ENCODE peak calls at places on chromosome 9, in four cellular contexts. G is CD8-positive, alpha-beta memory T cell; N is neural crest cell; S is HT1080. Y is an unnamed sample.

GRCh38 chr9:34048730-34049629 is at the start of gene UBAP2:
- DNase-seq in G (peak), N (peak), S (peak), Y (peak)

GRCh38 chr9:36853233-36853632 is 180.8 kb downstream of the PAX5 start:
- DNase-seq in G (no peak), N (no peak), S (no peak), Y (no peak)

GRCh38 chr9:6686396-6686795 is 40.9 kb upstream of the GLDC start:
- DNase-seq in G (no peak), N (no peak), S (peak), Y (no peak)

GRCh38 chr9:133104718-133105460 is 16.2 kb downstream of the RALGDS start:
- DNase-seq in G (no peak), N (no peak), S (no peak), Y (no peak)

GRCh38 chr9:112795946-112796345 is 45.4 kb downstream of the SNX30 start:
- DNase-seq in G (no peak), N (no peak), S (no peak), Y (no peak)

GRCh38 chr9:77901771-77902170 is 129.8 kb downstream of the GNAQ start:
- DNase-seq in G (no peak), N (no peak), S (no peak), Y (no peak)

GRCh38 chr9:126973651-126974529 is 59.3 kb downstream of the RALGPS1 start:
- DNase-seq in G (no peak), N (no peak), S (no peak), Y (no peak)

GRCh38 chr9:138103111-138103823 is 225.7 kb downstream of the CACNA1B start:
- DNase-seq in G (no peak), N (no peak), S (no peak), Y (no peak)

GRCh38 chr9:107087256-107087655 is 195.8 kb upstream of the RAD23B start:
- DNase-seq in G (no peak), N (no peak), S (no peak), Y (no peak)

GRCh38 chr9:95075700-95076099 is 241.8 kb downstream of the FANCC start:
- DNase-seq in G (no peak), N (no peak), S (no peak), Y (no peak)

GRCh38 chr9:98610196-98610595 is 98.5 kb downstream of the GABBR2 start:
- DNase-seq in G (no peak), N (no peak), S (no peak), Y (no peak)

GRCh38 chr9:105046907-105047651 is 119.1 kb upstream of the ABCA1 start:
- DNase-seq in G (no peak), N (no peak), S (no peak), Y (no peak)

GRCh38 chr9:118609355-118610044 is 759.7 kb downstream of the BRINP1 start:
- DNase-seq in G (no peak), N (no peak), S (peak), Y (no peak)

GRCh38 chr9:91119679-91120078 is 242.0 kb downstream of the AUH start:
- DNase-seq in G (no peak), N (no peak), S (peak), Y (no peak)

GRCh38 chr9:95726756-95727155 is 148.7 kb upstream of the ERCC6L2 start:
- DNase-seq in G (peak), N (no peak), S (peak), Y (no peak)

GRCh38 chr9:112546149-112547012 is 59.8 kb downstream of the KIAA1958 start:
- DNase-seq in G (no peak), N (no peak), S (no peak), Y (no peak)

GRCh38 chr9:75146229-75146628 is 57.9 kb downstream of the OSTF1 start:
- DNase-seq in G (no peak), N (no peak), S (peak), Y (no peak)

GRCh38 chr9:33698267-33698666 is 97.1 kb upstream of the PRSS3 start:
- DNase-seq in G (no peak), N (no peak), S (no peak), Y (no peak)

GRCh38 chr9:74770508-74771261 is 117.0 kb downstream of the TRPM6 start:
- DNase-seq in G (peak), N (peak), S (peak), Y (peak)

GRCh38 chr9:120152295-120152694 is 427.7 kb downstream of the CDK5RAP2 start:
- DNase-seq in G (no peak), N (peak), S (peak), Y (no peak)

GRCh38 chr9:346114-346513 is 131.4 kb downstream of the DOCK8 start:
- DNase-seq in G (no peak), N (no peak), S (no peak), Y (no peak)

GRCh38 chr9:6634441-6634840 is 11.1 kb downstream of the GLDC start:
- DNase-seq in G (no peak), N (no peak), S (peak), Y (no peak)

GRCh38 chr9:5982352-5982751 is 33.1 kb downstream of the RANBP6 start:
- DNase-seq in G (no peak), N (no peak), S (no peak), Y (no peak)

GRCh38 chr9:120845255-120845654 is 2.5 kb upstream of the PSMD5 start:
- DNase-seq in G (no peak), N (no peak), S (no peak), Y (no peak)

GRCh38 chr9:136051568-136052432 is 43.3 kb downstream of the NACC2 start:
- DNase-seq in G (no peak), N (peak), S (peak), Y (no peak)

GRCh38 chr9:32251539-32251938 is 132.9 kb upstream of the ACO1 start:
- DNase-seq in G (peak), N (peak), S (peak), Y (no peak)

GRCh38 chr9:86413966-86414880 is 60.0 kb upstream of the TUT7 start:
- DNase-seq in G (peak), N (no peak), S (peak), Y (no peak)